ENCODE peak calls at places on chromosomes 2 and 18, in four cellular contexts. U is activated CD8-positive, alpha-beta memory T cell treated with anti-CD3 and anti-CD28 coated beads, Interleukin-2, amount 50 U/mL, for 48 hours; N is transverse colon; E is activated T-cell treated with anti-CD3 and anti-CD28 coated beads, Interleukin-2, amount 50 U/mL, for 72 hours. K is an unnamed sample.
A peak's percentile ranks its signal among the peaks of the same experiment; 100 is the strongest.

GRCh38 chr2:105802587-105802986 is 57.9 kb downstream of the NCK2 start:
- DNase-seq in U (peak; percentile 74), N (no peak), E (peak; percentile 78), K (no peak)

GRCh38 chr2:204900487-204900886 is 355.2 kb downstream of the PARD3B start:
- DNase-seq in U (no peak), N (no peak), E (no peak), K (no peak)

GRCh38 chr18:37270046-37270665 is 295.4 kb downstream of the CELF4 start:
- DNase-seq in U (peak; percentile 69), N (no peak), E (peak; percentile 39), K (peak; percentile 40)

GRCh38 chr2:38184964-38185603 is 109.1 kb upstream of the CYP1B1 start:
- DNase-seq in U (no peak), N (no peak), E (no peak), K (no peak)

GRCh38 chr18:55012041-55012440 is 52.8 kb upstream of the CCDC68 start:
- DNase-seq in U (no peak), N (no peak), E (no peak), K (no peak)

GRCh38 chr18:12376034-12376717 is 851 bp downstream of the AFG3L2 start:
- DNase-seq in U (peak; percentile 57), N (peak; percentile 43), E (no peak), K (no peak)

GRCh38 chr2:196066794-196067382 is 1.7 kb downstream of the DNAH7 start:
- DNase-seq in U (no peak), N (no peak), E (no peak), K (no peak)

GRCh38 chr18:73646772-73647171 is 500.9 kb downstream of the FBXO15 start:
- DNase-seq in U (no peak), N (no peak), E (no peak), K (no peak)

GRCh38 chr2:10659898-10660568 is 29.7 kb downstream of the NOL10 start:
- DNase-seq in U (peak; percentile 68), N (peak; percentile 56), E (peak; percentile 58), K (no peak)

GRCh38 chr2:43745457-43745856 is 28.4 kb upstream of the DYNC2LI1 start:
- DNase-seq in U (no peak), N (no peak), E (no peak), K (no peak)

GRCh38 chr2:28327596-28327962 is 65.1 kb upstream of the FOSL2 start:
- DNase-seq in U (peak; percentile 35), N (no peak), E (no peak), K (no peak)

GRCh38 chr2:216830346-216830745 is 29.5 kb downstream of the TNP1 start:
- DNase-seq in U (no peak), N (no peak), E (no peak), K (no peak)

GRCh38 chr2:174166261-174166660 is 82.1 kb downstream of the OLA1 start:
- DNase-seq in U (no peak), N (no peak), E (no peak), K (no peak)

GRCh38 chr2:230627806-230628724 is 84.6 kb upstream of the CAB39 start:
- DNase-seq in U (no peak), N (no peak), E (no peak), K (no peak)

GRCh38 chr2:85131116-85131515 is 2.1 kb upstream of the TCF7L1 start:
- DNase-seq in U (no peak), N (no peak), E (no peak), K (no peak)

GRCh38 chr2:223954401-223954800 is 2.9 kb upstream of the MRPL44 start:
- DNase-seq in U (no peak), N (no peak), E (no peak), K (no peak)

GRCh38 chr2:119516121-119516520 is 8.2 kb downstream of the SCTR start:
- DNase-seq in U (no peak), N (no peak), E (no peak), K (no peak)

GRCh38 chr2:120606931-120607330 is 128.7 kb upstream of the GLI2 start:
- DNase-seq in U (no peak), N (no peak), E (no peak), K (no peak)

GRCh38 chr2:179538406-179538805 is 273.8 kb upstream of the SESTD1 start:
- DNase-seq in U (no peak), N (no peak), E (no peak), K (no peak)

GRCh38 chr18:3998698-3999333 is 456.3 kb downstream of the DLGAP1 start:
- DNase-seq in U (no peak), N (peak; percentile 13), E (peak; percentile 12), K (no peak)

GRCh38 chr18:74331404-74331803 is 15.8 kb downstream of the C18orf63 start:
- DNase-seq in U (no peak), N (no peak), E (no peak), K (no peak)

GRCh38 chr18:58723810-58724602 is 52.7 kb downstream of the MALT1 start:
- DNase-seq in U (no peak), N (no peak), E (no peak), K (no peak)

K was measured in NCI-H1048.